ENCODE peak calls at places on chromosomes 1 and 21, in four cellular contexts. K is ascending aorta, Y is WTC11, T is progenitor cell of endocrine pancreas. P is an unnamed sample.

GRCh38 chr1:98389809-98390208 is 271.7 kb upstream of the SNX7 start:
- DNase-seq in K (no peak), Y (no peak), T (no peak), P (no peak)

GRCh38 chr1:116711061-116711582 is 43.1 kb upstream of the CD2 start:
- DNase-seq in K (no peak), Y (no peak), T (no peak), P (no peak)

GRCh38 chr21:39852726-39853510 is 14.3 kb upstream of the PCP4 start:
- DNase-seq in K (no peak), Y (no peak), T (no peak), P (no peak)

GRCh38 chr1:229440821-229441537 is 7.1 kb upstream of the ACTA1 start:
- DNase-seq in K (no peak), Y (no peak), T (no peak), P (no peak)

GRCh38 chr1:10947691-10948462 is 64.6 kb upstream of the TARDBP start:
- DNase-seq in K (no peak), Y (no peak), T (no peak), P (no peak)

GRCh38 chr1:61279570-61279969 is 197.2 kb downstream of the NFIA start:
- DNase-seq in K (no peak), Y (no peak), T (no peak), P (no peak)

GRCh38 chr1:108695515-108695914 is 3.4 kb downstream of the PRPF38B start:
- DNase-seq in K (no peak), Y (no peak), T (no peak), P (no peak)

GRCh38 chr1:10733967-10734366 is 62.5 kb downstream of the CASZ1 start:
- DNase-seq in K (no peak), Y (no peak), T (no peak), P (no peak)

GRCh38 chr1:108512239-108513071 is 47.4 kb upstream of the EEIG2 start:
- DNase-seq in K (no peak), Y (no peak), T (no peak), P (no peak)

GRCh38 chr1:183094376-183094775 is 71.2 kb downstream of the LAMC1 start:
- DNase-seq in K (no peak), Y (no peak), T (no peak), P (no peak)

GRCh38 chr1:67612690-67613322 is 72.2 kb upstream of the GADD45A start:
- DNase-seq in K (no peak), Y (no peak), T (no peak), P (no peak)

GRCh38 chr21:15330872-15331271 is 266.1 kb upstream of the NRIP1 start:
- DNase-seq in K (no peak), Y (no peak), T (no peak), P (no peak)

GRCh38 chr1:44030606-44031050 is 634 bp downstream of the SLC6A9 start:
- DNase-seq in K (no peak), Y (peak), T (peak), P (peak)

GRCh38 chr1:176111835-176112234 is 95.3 kb downstream of the COP1 start:
- DNase-seq in K (no peak), Y (no peak), T (no peak), P (no peak)

GRCh38 chr1:30695481-30695880 is 27.9 kb downstream of the MATN1 start:
- DNase-seq in K (peak), Y (no peak), T (no peak), P (no peak)

GRCh38 chr1:29121516-29121937 is 2.2 kb downstream of the TMEM200B start:
- DNase-seq in K (no peak), Y (peak), T (peak), P (no peak)

DNA sequence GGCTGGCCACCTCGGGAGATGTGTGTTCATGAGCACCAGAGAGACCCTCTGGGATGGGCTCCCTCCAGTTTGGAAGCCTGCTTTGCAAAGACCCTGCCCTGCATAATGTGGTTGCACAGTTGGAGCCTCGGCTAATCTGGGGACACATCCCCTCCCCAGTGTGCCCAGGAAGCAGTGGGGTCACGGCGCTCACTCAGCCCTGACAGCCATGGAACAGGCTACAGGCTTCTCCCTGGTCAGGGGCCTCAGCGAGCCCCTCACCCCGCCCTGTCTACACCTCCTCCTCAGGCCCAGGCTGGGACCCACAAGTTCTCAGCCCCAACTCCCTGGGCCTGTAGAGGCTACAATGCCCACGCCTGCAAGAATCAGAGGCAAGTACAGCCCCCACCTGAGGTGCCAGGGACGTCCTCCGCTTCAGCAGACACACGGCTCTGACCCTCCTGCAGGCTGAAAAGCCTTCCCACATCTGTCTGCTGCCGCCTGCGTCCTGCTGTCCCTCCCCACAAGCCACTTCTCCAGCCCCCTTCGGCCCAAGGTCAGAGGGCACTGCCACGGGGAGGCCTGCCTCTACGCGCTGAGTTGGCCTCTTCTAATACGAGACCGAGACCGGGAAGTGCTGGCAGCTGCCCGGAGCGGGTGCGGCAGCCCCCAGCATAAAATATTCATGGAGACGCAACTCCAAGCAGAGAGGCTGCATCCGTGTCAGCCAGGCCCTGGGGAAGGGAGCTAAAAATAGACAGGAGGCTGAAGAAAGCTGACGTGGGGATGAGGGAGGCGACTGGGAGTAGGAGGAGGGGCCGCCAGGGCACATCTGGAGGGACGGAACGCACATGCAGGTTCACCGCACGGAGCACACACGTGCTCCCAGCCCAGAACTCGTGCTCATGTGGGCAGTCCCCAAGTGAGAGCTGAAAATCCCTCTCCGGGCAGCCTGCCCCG is 15.2 kb upstream of the GPR153 start:
- DNase-seq in K (peak), Y (no peak), T (no peak), P (peak)
- TF ChIP-seq CTCF in K (no peak), Y (no peak), T (no peak), P (no peak)

DNA sequence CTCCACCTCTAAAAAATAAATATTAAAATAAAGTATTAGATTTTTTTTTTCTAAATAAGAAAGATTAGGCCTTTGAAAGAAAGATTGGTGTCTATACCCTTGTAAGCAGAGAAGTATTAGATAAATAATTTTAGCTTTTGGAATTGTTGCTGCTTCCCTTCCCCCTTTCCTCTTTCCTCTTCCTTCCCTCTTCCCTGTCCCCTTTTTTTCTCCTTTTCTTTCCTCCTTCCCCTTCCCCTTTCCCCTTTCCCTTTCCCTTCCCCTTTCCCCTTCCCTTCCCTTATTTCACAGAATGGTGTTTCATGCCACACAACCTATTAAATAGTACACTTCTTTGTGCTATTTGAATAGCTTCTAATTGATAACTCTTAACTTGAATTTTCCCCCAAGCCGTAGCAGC is 69.8 kb upstream of the QSOX1 start:
- DNase-seq in K (no peak), Y (no peak), T (no peak), P (no peak)
- TF ChIP-seq CTCF in K (no peak), Y (no peak), T (no peak), P (no peak)

DNA sequence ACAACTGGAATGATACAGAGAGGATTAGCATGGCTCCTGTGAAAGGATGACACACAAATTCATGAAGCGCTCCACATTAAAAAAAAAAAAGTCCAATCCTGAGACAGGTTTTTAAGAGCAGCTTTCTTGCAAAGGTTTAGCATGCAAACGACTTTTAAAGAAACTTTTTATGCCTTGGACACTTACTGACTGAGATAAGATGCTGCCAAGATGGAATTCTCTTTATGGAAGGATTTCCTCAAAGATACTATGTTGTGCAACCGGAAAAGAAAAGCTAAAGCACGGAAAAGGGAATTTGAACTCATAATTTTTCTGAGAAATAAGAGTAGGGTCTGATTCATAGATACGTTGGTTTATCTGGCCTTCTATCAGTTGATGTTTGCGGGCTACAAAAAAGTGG is 27.3 kb downstream of the PIGP start:
- DNase-seq in K (no peak), Y (no peak), T (no peak), P (no peak)
- TF ChIP-seq CTCF in K (no peak), Y (no peak), T (no peak), P (no peak)

GRCh38 chr1:79852004-79852403 is 845.5 kb upstream of the ADGRL4 start:
- DNase-seq in K (no peak), Y (peak), T (no peak), P (no peak)
- TF ChIP-seq CTCF in K (no peak), Y (peak), T (peak), P (no peak)

DNA sequence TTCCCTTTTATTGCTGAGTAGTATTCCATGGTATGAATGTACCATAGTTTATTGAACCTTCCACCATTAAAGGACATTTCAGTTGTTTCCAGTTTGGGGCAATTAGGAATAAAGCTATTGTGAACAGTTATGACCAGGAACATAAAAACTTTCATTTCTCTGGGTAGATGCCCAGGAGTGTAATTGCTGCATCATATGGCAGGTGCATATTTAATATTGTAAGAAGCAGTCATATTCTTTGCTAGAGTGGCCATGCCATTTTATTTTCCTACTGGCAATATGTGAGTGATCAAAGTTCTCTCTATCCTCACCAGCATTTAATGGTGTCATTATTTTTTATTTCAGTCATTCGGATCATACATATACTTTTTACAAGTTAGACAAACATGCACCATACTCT is 23.9 kb upstream of the H3-3A start:
- DNase-seq in K (no peak), Y (no peak), T (no peak), P (no peak)
- TF ChIP-seq CTCF in K (no peak), Y (no peak), T (no peak), P (no peak)

GRCh38 chr1:187383366-187383765 is 554.6 kb downstream of the PLA2G4A start:
- DNase-seq in K (no peak), Y (peak), T (no peak), P (peak)
- TF ChIP-seq CTCF in K (no peak), Y (no peak), T (peak), P (no peak)

GRCh38 chr1:51569284-51570062 is 47.4 kb upstream of the OSBPL9 start:
- DNase-seq in K (no peak), Y (no peak), T (no peak), P (no peak)
- TF ChIP-seq CTCF in K (no peak), Y (no peak), T (no peak), P (no peak)

GRCh38 chr1:95309031-95309459 is 75.0 kb downstream of the RWDD3 start:
- DNase-seq in K (no peak), Y (peak), T (peak), P (peak)
- TF ChIP-seq CTCF in K (no peak), Y (peak), T (peak), P (peak)

DNA sequence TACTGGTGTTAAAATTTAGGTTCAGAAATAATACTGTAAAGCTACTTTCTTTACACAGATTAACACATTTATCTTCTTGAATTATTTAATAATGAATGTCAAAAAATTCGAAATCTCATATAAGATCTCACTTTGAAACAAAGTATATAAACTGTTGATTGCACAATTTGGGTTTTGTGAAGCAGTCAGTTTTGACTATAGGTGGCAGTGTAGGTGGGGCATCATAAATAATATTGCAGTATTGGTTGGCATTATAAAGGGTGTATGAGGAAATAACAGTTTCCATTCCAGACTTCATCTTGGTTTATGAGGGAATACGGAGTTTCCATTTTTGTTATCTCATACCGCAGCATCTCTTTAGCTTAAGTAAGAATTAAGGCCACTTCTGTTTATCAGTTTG is 49.9 kb downstream of the SUCO start:
- DNase-seq in K (no peak), Y (no peak), T (no peak), P (no peak)
- TF ChIP-seq CTCF in K (no peak), Y (no peak), T (no peak), P (no peak)